ENCODE peak calls at places on chromosomes 4 and X, in five cellular contexts. One of them, this sample, is unnamed. For H3K79me1, the result is how much of the 10 kb centered on the place peaks cover.

GRCh38 chr4:27016551-27016950 is 155.9 kb downstream of the STIM2 start:
- DNase-seq in H9: no peak
- DNase-seq in IMR-90: peak
- DNase-seq in mesendoderm: no peak
- DNase-seq in H1: no peak
- DNase-seq in this sample: no peak

GRCh38 chrX:84174348-84174747 is 13.7 kb downstream of the RPS6KA6 start:
- DNase-seq in H9: no peak
- DNase-seq in IMR-90: no peak
- DNase-seq in mesendoderm: no peak
- DNase-seq in H1: no peak
- DNase-seq in this sample: no peak

GRCh38 chr4:172521171-172521570 is 647.4 kb upstream of the GALNT7 start:
- DNase-seq in H9: no peak
- DNase-seq in IMR-90: no peak
- DNase-seq in mesendoderm: no peak
- DNase-seq in H1: no peak
- DNase-seq in this sample: no peak

GRCh38 chr4:188006285-188006848 is 10.8 kb downstream of the ZFP42 start:
- DNase-seq in H9: no peak
- DNase-seq in IMR-90: no peak
- DNase-seq in mesendoderm: no peak
- DNase-seq in H1: no peak
- DNase-seq in this sample: no peak

GRCh38 chr4:145130788-145131398 is 32.8 kb downstream of the ABCE1 start:
- DNase-seq in H9: no peak
- DNase-seq in IMR-90: peak
- DNase-seq in mesendoderm: no peak
- DNase-seq in H1: no peak
- DNase-seq in this sample: no peak

GRCh38 chr4:105194328-105195231 is 47.9 kb downstream of the TET2 start:
- DNase-seq in H9: no peak
- DNase-seq in IMR-90: peak
- DNase-seq in mesendoderm: no peak
- DNase-seq in H1: no peak
- DNase-seq in this sample: no peak

GRCh38 chrX:134551365-134552095 is 91.6 kb downstream of the HPRT1 start:
- DNase-seq in H9: no peak
- DNase-seq in IMR-90: peak
- DNase-seq in mesendoderm: peak
- DNase-seq in H1: no peak
- DNase-seq in this sample: no peak

GRCh38 chr4:109721033-109721432 is 8.8 kb downstream of the PLA2G12A start:
- DNase-seq in H9: no peak
- DNase-seq in IMR-90: peak
- DNase-seq in mesendoderm: no peak
- DNase-seq in H1: no peak
- DNase-seq in this sample: no peak

GRCh38 chr4:37522996-37523395 is 163.2 kb downstream of the RELL1 start:
- DNase-seq in H9: no peak
- DNase-seq in IMR-90: no peak
- DNase-seq in mesendoderm: peak
- DNase-seq in H1: no peak
- DNase-seq in this sample: no peak

GRCh38 chrX:134484039-134484438 is 24.1 kb downstream of the HPRT1 start:
- DNase-seq in H9: no peak
- DNase-seq in IMR-90: peak
- DNase-seq in mesendoderm: peak
- DNase-seq in H1: no peak
- DNase-seq in this sample: peak

GRCh38 chr4:108620933-108621905 is 843 bp downstream of the RPL34 start:
- DNase-seq in H9: no peak
- DNase-seq in IMR-90: peak
- DNase-seq in mesendoderm: no peak
- DNase-seq in H1: no peak
- DNase-seq in this sample: no peak

GRCh38 chr4:126986828-126987227 is 645.9 kb upstream of the INTU start:
- DNase-seq in H9: no peak
- DNase-seq in IMR-90: peak
- DNase-seq in mesendoderm: peak
- DNase-seq in H1: no peak
- DNase-seq in this sample: no peak

GRCh38 chr4:173526034-173526482 is 4.0 kb downstream of the HAND2 start:
- DNase-seq in H9: no peak
- DNase-seq in IMR-90: no peak
- DNase-seq in mesendoderm: peak
- DNase-seq in H1: no peak
- DNase-seq in this sample: no peak
- H3K79me1 ChIP-seq in H9: under half
- H3K79me1 ChIP-seq in IMR-90: under half
- H3K79me1 ChIP-seq in mesendoderm: under half
- H3K79me1 ChIP-seq in H1: under half
- H3K79me1 ChIP-seq in this sample: under half

GRCh38 chrX:154649864-154650510 is 3.4 kb downstream of the CTAG2 start:
- DNase-seq in H9: no peak
- DNase-seq in IMR-90: no peak
- DNase-seq in mesendoderm: no peak
- DNase-seq in H1: no peak
- DNase-seq in this sample: no peak
- H3K79me1 ChIP-seq in H9: under half
- H3K79me1 ChIP-seq in IMR-90: under half
- H3K79me1 ChIP-seq in mesendoderm: under half
- H3K79me1 ChIP-seq in H1: under half
- H3K79me1 ChIP-seq in this sample: under half

DNA sequence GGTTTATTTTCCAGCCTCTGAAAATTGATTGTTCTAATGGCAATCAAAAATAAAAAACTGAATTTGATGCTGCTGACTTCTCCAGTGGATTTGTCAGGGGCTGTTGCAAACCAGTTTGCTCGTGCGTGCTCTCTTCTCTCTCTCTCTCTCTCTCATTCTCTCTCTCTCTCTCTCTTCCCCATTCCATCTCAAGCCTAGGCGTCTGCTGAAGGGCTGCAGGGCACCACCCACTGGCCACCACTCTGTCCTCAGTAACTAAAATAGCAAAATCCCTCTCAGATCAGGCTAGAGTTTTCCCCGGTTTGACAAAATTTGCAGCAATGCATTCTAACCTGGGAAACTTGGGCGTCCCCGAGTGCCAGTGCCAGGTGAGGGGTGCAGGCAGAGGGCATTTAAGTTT is 19.4 kb downstream of the NKX6-1 start:
- DNase-seq in H9: peak
- DNase-seq in IMR-90: no peak
- DNase-seq in mesendoderm: peak
- DNase-seq in H1: no peak
- DNase-seq in this sample: no peak
- H3K79me1 ChIP-seq in H9: under half
- H3K79me1 ChIP-seq in IMR-90: under half
- H3K79me1 ChIP-seq in mesendoderm: under half
- H3K79me1 ChIP-seq in H1: under half
- H3K79me1 ChIP-seq in this sample: under half

GRCh38 chr4:8534601-8535000 is 45.6 kb upstream of the GPR78 start:
- DNase-seq in H9: no peak
- DNase-seq in IMR-90: no peak
- DNase-seq in mesendoderm: peak
- DNase-seq in H1: no peak
- DNase-seq in this sample: no peak

GRCh38 chr4:8534129-8534528 is 46.1 kb upstream of the GPR78 start:
- DNase-seq in H9: peak
- DNase-seq in IMR-90: peak
- DNase-seq in mesendoderm: peak
- DNase-seq in H1: peak
- DNase-seq in this sample: no peak

GRCh38 chr4:8528713-8529112 is 51.5 kb upstream of the GPR78 start:
- DNase-seq in H9: no peak
- DNase-seq in IMR-90: peak
- DNase-seq in mesendoderm: no peak
- DNase-seq in H1: no peak
- DNase-seq in this sample: no peak

GRCh38 chr4:8533274-8533865 is 46.8 kb upstream of the GPR78 start:
- DNase-seq in H9: no peak
- DNase-seq in IMR-90: no peak
- DNase-seq in mesendoderm: no peak
- DNase-seq in H1: no peak
- DNase-seq in this sample: no peak

DNA sequence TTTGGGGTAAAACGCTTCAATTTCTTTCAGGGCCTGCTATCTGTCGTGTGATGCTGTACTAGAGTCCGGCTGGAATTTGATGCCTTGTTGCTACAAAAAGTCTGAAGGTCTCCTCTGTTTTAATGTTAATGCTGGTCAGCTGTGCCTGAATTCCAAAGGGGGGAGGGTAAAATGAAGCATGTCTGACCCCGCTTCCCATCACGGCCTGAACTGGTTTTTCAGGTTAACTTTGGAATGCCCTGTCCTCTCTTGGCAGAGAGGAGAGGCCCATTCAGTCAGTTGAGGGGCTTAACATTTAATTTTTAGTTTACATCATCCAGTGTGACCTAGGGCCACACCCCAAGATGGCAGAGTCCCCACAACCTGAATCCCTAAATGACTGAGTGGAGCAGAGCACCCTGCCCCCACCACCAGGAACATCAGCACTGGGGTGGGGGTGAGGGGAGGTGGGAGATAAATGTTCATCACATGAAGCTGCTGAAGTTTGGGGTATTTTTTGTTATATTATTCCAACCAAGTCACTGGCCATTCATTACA is 47.9 kb upstream of the GPR78 start:
- DNase-seq in H9: no peak
- DNase-seq in IMR-90: no peak
- DNase-seq in mesendoderm: peak
- DNase-seq in H1: no peak
- DNase-seq in this sample: no peak
- H3K79me1 ChIP-seq in H9: under half
- H3K79me1 ChIP-seq in IMR-90: under half
- H3K79me1 ChIP-seq in mesendoderm: under half
- H3K79me1 ChIP-seq in H1: under half
- H3K79me1 ChIP-seq in this sample: under half

GRCh38 chr4:8559524-8560264 is 20.5 kb upstream of the GPR78 start:
- DNase-seq in H9: no peak
- DNase-seq in IMR-90: no peak
- DNase-seq in mesendoderm: peak
- DNase-seq in H1: no peak
- DNase-seq in this sample: no peak
- H3K79me1 ChIP-seq in H9: under half
- H3K79me1 ChIP-seq in IMR-90: under half
- H3K79me1 ChIP-seq in mesendoderm: under half
- H3K79me1 ChIP-seq in H1: under half
- H3K79me1 ChIP-seq in this sample: under half

This sample was measured in neuronal stem cell.